ENCODE peak calls at places on chromosomes 5 and 9, in nine cellular contexts. L is iPS DF 6.9; A is PC-9; O is lung; Q is endodermal cell; D is colonic mucosa; G is HAP-1; B is naive thymus-derived CD4-positive, alpha-beta T cell; W is fibroblast of lung. R is an unnamed sample.

GRCh38 chr5:72841756-72842535 is 25.5 kb downstream of the TNPO1 start:
- DNase-seq in L (no peak), A (no peak), O (no peak), Q (no peak), D (no peak), G (no peak), B (no peak), W (no peak), R (no peak)

GRCh38 chr5:168652516-168652915 is 73.3 kb upstream of the PANK3 start:
- DNase-seq in L (no peak), A (no peak), O (no peak), Q (no peak), D (no peak), G (no peak), B (no peak), W (no peak), R (no peak)

GRCh38 chr5:89302102-89302891 is 419.3 kb upstream of the MEF2C start:
- DNase-seq in L (no peak), A (no peak), O (no peak), Q (no peak), D (no peak), G (no peak), B (no peak), W (no peak), R (no peak)

GRCh38 chr9:132232522-132232921 is 70.7 kb downstream of the NTNG2 start:
- DNase-seq in L (no peak), A (no peak), O (no peak), Q (no peak), D (no peak), G (no peak), B (no peak), W (no peak), R (no peak)

GRCh38 chr9:34576943-34577634 is 12.4 kb downstream of the CNTFR start:
- DNase-seq in L (no peak), A (no peak), O (no peak), Q (peak; percentile 87), D (no peak), G (no peak), B (no peak), W (no peak), R (no peak)

GRCh38 chr5:88660947-88661869 is 221.8 kb downstream of the MEF2C start:
- DNase-seq in L (no peak), A (peak; percentile 97), O (no peak), Q (peak; percentile 99), D (peak; percentile 51), G (peak; percentile 97), B (no peak), W (peak; percentile 71), R (peak; percentile 68)

GRCh38 chr5:66143473-66144073 is 527 bp upstream of the SREK1 start:
- DNase-seq in L (no peak), A (no peak), O (no peak), Q (no peak), D (no peak), G (no peak), B (no peak), W (no peak), R (no peak)

GRCh38 chr5:125530833-125531610 is 784.6 kb upstream of the ZNF608 start:
- DNase-seq in L (no peak), A (no peak), O (no peak), Q (no peak), D (no peak), G (no peak), B (no peak), W (peak; percentile 14), R (no peak)

GRCh38 chr9:4196886-4197285 is 103.0 kb downstream of the GLIS3 start:
- DNase-seq in L (no peak), A (peak; percentile 5), O (no peak), Q (peak; percentile 51), D (no peak), G (peak; percentile 13), B (no peak), W (peak; percentile 20), R (no peak)

GRCh38 chr5:142323480-142324376 is 1.1 kb downstream of the SPRY4 start:
- DNase-seq in L (no peak), A (peak; percentile 52), O (peak; percentile 44), Q (peak; percentile 49), D (peak; percentile 75), G (no peak), B (no peak), W (peak; percentile 71), R (no peak)

GRCh38 chr5:32232441-32233219 is 58.5 kb upstream of the GOLPH3 start:
- DNase-seq in L (no peak), A (peak; percentile 92), O (peak; percentile 84), Q (peak; percentile 90), D (peak; percentile 85), G (peak; percentile 79), B (peak; percentile 63), W (peak; percentile 76), R (no peak)

GRCh38 chr9:135085830-135086546 is 1.5 kb upstream of the OLFM1 start:
- DNase-seq in L (peak; percentile 77), A (peak; percentile 67), O (peak; percentile 82), Q (peak; percentile 98), D (peak; percentile 79), G (peak; percentile 71), B (no peak), W (peak; percentile 52), R (no peak)

GRCh38 chr9:77769246-77769645 is 121.1 kb upstream of the GNA14 start:
- DNase-seq in L (no peak), A (no peak), O (no peak), Q (no peak), D (no peak), G (no peak), B (no peak), W (no peak), R (no peak)

GRCh38 chr9:117494401-117495130 is 79.7 kb upstream of the ASTN2 start:
- DNase-seq in L (no peak), A (no peak), O (no peak), Q (no peak), D (no peak), G (no peak), B (no peak), W (no peak), R (no peak)

GRCh38 chr5:103260951-103261350 is 2.4 kb downstream of the MACIR start:
- DNase-seq in L (no peak), A (no peak), O (no peak), Q (no peak), D (no peak), G (no peak), B (no peak), W (no peak), R (no peak)
- H3K4me3 ChIP-seq in L (no peak overlapping the region), A (peak overlapping the region; percentile 90), O (no peak overlapping the region), Q (peak overlapping the region; percentile 91), D (peak overlapping the region; percentile 91), G (no peak overlapping the region), B (no peak overlapping the region), W (no peak overlapping the region), R (no peak overlapping the region)

GRCh38 chr5:150587016-150587415 is 53.4 kb upstream of the SYNPO start:
- DNase-seq in L (no peak), A (no peak), O (no peak), Q (no peak), D (no peak), G (no peak), B (no peak), W (no peak), R (no peak)

GRCh38 chr5:150584561-150585335 is 55.7 kb upstream of the SYNPO start:
- DNase-seq in L (no peak), A (no peak), O (no peak), Q (peak; percentile 37), D (peak; percentile 70), G (no peak), B (no peak), W (no peak), R (no peak)

GRCh38 chr5:150587830-150588494 is 52.5 kb upstream of the SYNPO start:
- DNase-seq in L (no peak), A (no peak), O (no peak), Q (peak; percentile 34), D (no peak), G (no peak), B (no peak), W (no peak), R (no peak)

GRCh38 chr5:150583541-150584225 is 56.8 kb upstream of the SYNPO start:
- DNase-seq in L (no peak), A (no peak), O (no peak), Q (peak; percentile 44), D (no peak), G (no peak), B (no peak), W (no peak), R (no peak)

GRCh38 chr5:150585781-150586461 is 54.5 kb upstream of the SYNPO start:
- DNase-seq in L (no peak), A (no peak), O (no peak), Q (peak; percentile 36), D (peak; percentile 90), G (no peak), B (no peak), W (no peak), R (no peak)
- H3K4me3 ChIP-seq in L (no peak overlapping the region), A (no peak overlapping the region), O (no peak overlapping the region), Q (no peak overlapping the region), D (peak overlapping the region; percentile 41), G (no peak overlapping the region), B (no peak overlapping the region), W (no peak overlapping the region), R (no peak overlapping the region)

GRCh38 chr9:29214702-29215248 is 1641.5 kb upstream of the C9orf72 start:
- DNase-seq in L (peak; percentile 7), A (no peak), O (no peak), Q (peak; percentile 73), D (peak; percentile 14), G (no peak), B (no peak), W (no peak), R (no peak)
- H3K4me3 ChIP-seq in L (peak overlapping the region; percentile 61), A (no peak overlapping the region), O (no peak overlapping the region), Q (peak overlapping the region; percentile 86), D (no peak overlapping the region), G (peak overlapping the region; percentile 20), B (no peak overlapping the region), W (peak overlapping the region; percentile 14), R (peak overlapping the region; percentile 77)

GRCh38 chr5:127042593-127042992 is 12.2 kb upstream of the MARCHF3 start:
- DNase-seq in L (no peak), A (no peak), O (no peak), Q (no peak), D (no peak), G (no peak), B (no peak), W (peak; percentile 53), R (no peak)

GRCh38 chr5:127040779-127041520 is 10.6 kb upstream of the MARCHF3 start:
- DNase-seq in L (no peak), A (no peak), O (no peak), Q (peak; percentile 84), D (peak; percentile 81), G (peak; percentile 89), B (no peak), W (no peak), R (no peak)

GRCh38 chr5:127046343-127047072 is 16.1 kb upstream of the MARCHF3 start:
- DNase-seq in L (no peak), A (no peak), O (no peak), Q (no peak), D (no peak), G (no peak), B (no peak), W (no peak), R (no peak)

GRCh38 chr5:127038550-127038949 is 8.2 kb upstream of the MARCHF3 start:
- DNase-seq in L (no peak), A (no peak), O (no peak), Q (no peak), D (peak; percentile 19), G (no peak), B (no peak), W (no peak), R (no peak)

DNA sequence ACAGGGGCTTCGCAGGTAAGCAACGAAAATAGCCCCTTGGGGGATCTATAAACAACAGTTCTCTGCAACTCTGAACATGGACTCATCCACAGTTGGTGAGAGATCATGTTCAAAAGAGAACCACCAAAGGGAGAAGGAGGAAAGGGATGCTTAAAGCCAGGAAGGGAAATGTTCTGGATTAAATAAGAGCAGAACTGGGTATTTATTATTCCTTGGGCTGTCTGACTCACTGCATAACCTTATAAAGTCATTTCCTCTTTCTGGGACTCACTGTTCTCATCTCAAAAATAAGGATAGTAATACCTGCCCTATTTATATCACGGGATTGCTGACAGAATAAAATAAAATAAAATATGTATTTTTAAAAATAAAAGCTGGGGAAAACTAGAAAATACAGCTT is 11.2 kb upstream of the MARCHF3 start:
- DNase-seq in L (no peak), A (no peak), O (no peak), Q (no peak), D (no peak), G (no peak), B (no peak), W (peak; percentile 49), R (no peak)
- H3K4me3 ChIP-seq in L (no peak overlapping the region), A (no peak overlapping the region), O (no peak overlapping the region), Q (no peak overlapping the region), D (no peak overlapping the region), G (no peak overlapping the region), B (no peak overlapping the region), W (no peak overlapping the region), R (no peak overlapping the region)